ENCODE peak calls at places on chromosomes 3 and 15, in four cellular contexts. F, Y, X and E are unnamed samples.

GRCh38 chr3:171842864-171843511 is at the start of gene TMEM212:
- DNase-seq in F (peak), Y (peak), X (no peak), E (peak)

GRCh38 chr3:139532996-139533395 is 6.5 kb downstream of the RBP1 start:
- DNase-seq in F (peak), Y (no peak), X (peak), E (no peak)

GRCh38 chr15:72338617-72339321 is 18.8 kb upstream of the CELF6 start:
- DNase-seq in F (peak), Y (peak), X (peak), E (peak)

GRCh38 chr3:153555919-153556318 is 393.9 kb downstream of the RAP2B start:
- DNase-seq in F (no peak), Y (no peak), X (no peak), E (no peak)

GRCh38 chr3:131630812-131631211 is 128.0 kb upstream of the MRPL3 start:
- DNase-seq in F (peak), Y (no peak), X (no peak), E (peak)

GRCh38 chr3:9779721-9780450 is 10.1 kb upstream of the CAMK1 start:
- DNase-seq in F (no peak), Y (no peak), X (peak), E (no peak)

GRCh38 chr15:44308415-44308814 is 19.9 kb downstream of the GOLM2 start:
- DNase-seq in F (no peak), Y (no peak), X (no peak), E (no peak)

GRCh38 chr3:152969557-152970300 is 134.8 kb downstream of the P2RY1 start:
- DNase-seq in F (peak), Y (peak), X (no peak), E (peak)

GRCh38 chr15:69648215-69648614 is 195.6 kb downstream of the RPLP1 start:
- DNase-seq in F (no peak), Y (peak), X (no peak), E (no peak)

GRCh38 chr3:185701891-185702563 is 115.9 kb downstream of the SENP2 start:
- DNase-seq in F (no peak), Y (no peak), X (no peak), E (no peak)

GRCh38 chr3:4065080-4065479 is 238.1 kb upstream of the SETMAR start:
- DNase-seq in F (no peak), Y (no peak), X (no peak), E (no peak)

GRCh38 chr3:183895296-183895695 is 10.6 kb upstream of the PARL start:
- DNase-seq in F (peak), Y (peak), X (peak), E (peak)

GRCh38 chr15:31328999-31329639 is 2.5 kb downstream of the KLF13 start:
- DNase-seq in F (no peak), Y (no peak), X (peak), E (no peak)

GRCh38 chr3:25354071-25354470 is 74.0 kb upstream of the RARB start:
- DNase-seq in F (peak), Y (peak), X (no peak), E (peak)

GRCh38 chr3:40616420-40616819 is 91.7 kb downstream of the ZNF621 start:
- DNase-seq in F (no peak), Y (no peak), X (no peak), E (no peak)

GRCh38 chr3:114318295-114318694 is 24.5 kb downstream of the TIGIT start:
- DNase-seq in F (no peak), Y (no peak), X (no peak), E (no peak)

GRCh38 chr15:67862771-67863441 is 23.1 kb upstream of the RNU6-1 start:
- DNase-seq in F (no peak), Y (no peak), X (no peak), E (no peak)

GRCh38 chr3:119831941-119832371 is 50.1 kb downstream of the NR1I2 start:
- DNase-seq in F (peak), Y (peak), X (no peak), E (peak)

GRCh38 chr3:184227481-184227935 is 1.9 kb upstream of the VWA5B2 start:
- DNase-seq in F (no peak), Y (peak), X (peak), E (peak)

GRCh38 chr3:194539498-194539897 is 52.7 kb upstream of the ATP13A3 start:
- DNase-seq in F (no peak), Y (no peak), X (no peak), E (no peak)

GRCh38 chr3:42220436-42220835 is 45.5 kb downstream of the CCK start:
- DNase-seq in F (no peak), Y (no peak), X (no peak), E (no peak)

GRCh38 chr3:154480033-154480432 is 50.0 kb upstream of the GPR149 start:
- DNase-seq in F (no peak), Y (no peak), X (no peak), E (no peak)

GRCh38 chr3:187267306-187267705 is 24.2 kb downstream of the MASP1 start:
- DNase-seq in F (no peak), Y (peak), X (no peak), E (peak)

GRCh38 chr3:188635258-188636038 is 481.5 kb downstream of the LPP start:
- DNase-seq in F (peak), Y (peak), X (no peak), E (peak)

GRCh38 chr3:8336456-8336855 is 165.2 kb upstream of the LMCD1 start:
- DNase-seq in F (no peak), Y (no peak), X (no peak), E (no peak)

GRCh38 chr15:92324036-92324963 is 69.4 kb upstream of the ST8SIA2 start:
- DNase-seq in F (no peak), Y (no peak), X (no peak), E (no peak)

GRCh38 chr3:127772776-127773751 is 49.3 kb downstream of the MGLL start:
- DNase-seq in F (no peak), Y (no peak), X (no peak), E (no peak)

GRCh38 chr15:81275711-81276417 is 48.1 kb downstream of the STARD5 start:
- DNase-seq in F (no peak), Y (peak), X (no peak), E (peak)

GRCh38 chr15:84915011-84915958 is 30.8 kb downstream of the SLC28A1 start:
- DNase-seq in F (peak), Y (peak), X (peak), E (peak)

GRCh38 chr3:8490079-8490552 is 11.5 kb upstream of the LMCD1 start:
- DNase-seq in F (peak), Y (peak), X (no peak), E (peak)

GRCh38 chr3:146326875-146327543 is 76.1 kb upstream of the PLSCR4 start:
- DNase-seq in F (peak), Y (peak), X (peak), E (peak)

GRCh38 chr15:45498701-45499100 is 23.9 kb downstream of the SLC30A4 start:
- DNase-seq in F (no peak), Y (no peak), X (no peak), E (no peak)

GRCh38 chr3:77605308-77605707 is 565.4 kb downstream of the ROBO2 start:
- DNase-seq in F (no peak), Y (no peak), X (no peak), E (no peak)

GRCh38 chr3:173371848-173372487 is 25.6 kb upstream of the NLGN1 start:
- DNase-seq in F (peak), Y (peak), X (no peak), E (peak)

GRCh38 chr3:184757010-184757651 is 45.3 kb upstream of the MAGEF1 start:
- DNase-seq in F (peak), Y (peak), X (peak), E (peak)

GRCh38 chr3:147945968-147946519 is 536.9 kb downstream of the ZIC1 start:
- DNase-seq in F (peak), Y (peak), X (no peak), E (peak)

GRCh38 chr3:111481551-111481950 is 60.4 kb upstream of the CD96 start:
- DNase-seq in F (no peak), Y (peak), X (no peak), E (no peak)

GRCh38 chr3:97823081-97823480 is 1.3 kb downstream of the CRYBG3 start:
- DNase-seq in F (no peak), Y (no peak), X (no peak), E (no peak)

GRCh38 chr15:73991260-73991659 is 835 bp downstream of the STOML1 start:
- DNase-seq in F (peak), Y (peak), X (no peak), E (peak)

DNA sequence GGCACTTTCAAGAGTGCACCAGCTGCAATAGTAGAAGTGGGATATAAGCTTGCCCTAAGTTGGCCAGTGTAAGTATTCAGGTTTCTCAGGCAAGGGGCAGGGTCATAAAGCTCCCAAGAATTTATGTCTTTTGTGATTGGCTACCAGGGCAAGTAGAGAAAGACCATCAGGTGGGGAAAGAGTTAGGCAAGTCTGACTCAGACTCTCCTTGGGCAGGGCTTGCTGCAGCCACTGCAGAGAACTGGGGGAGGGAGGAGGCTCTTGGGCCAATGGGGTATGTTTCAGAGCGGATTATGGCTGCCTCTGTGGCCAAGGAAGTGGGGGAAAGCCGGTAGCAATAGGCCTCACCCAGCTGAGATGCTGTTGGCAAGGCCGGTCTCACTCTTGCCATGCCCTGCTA is 44.6 kb upstream of the SLC25A36 start:
- DNase-seq in F (no peak), Y (no peak), X (no peak), E (peak)
- H3K4me3 ChIP-seq in F (no peak), Y (no peak), X (no peak), E (no peak)

DNA sequence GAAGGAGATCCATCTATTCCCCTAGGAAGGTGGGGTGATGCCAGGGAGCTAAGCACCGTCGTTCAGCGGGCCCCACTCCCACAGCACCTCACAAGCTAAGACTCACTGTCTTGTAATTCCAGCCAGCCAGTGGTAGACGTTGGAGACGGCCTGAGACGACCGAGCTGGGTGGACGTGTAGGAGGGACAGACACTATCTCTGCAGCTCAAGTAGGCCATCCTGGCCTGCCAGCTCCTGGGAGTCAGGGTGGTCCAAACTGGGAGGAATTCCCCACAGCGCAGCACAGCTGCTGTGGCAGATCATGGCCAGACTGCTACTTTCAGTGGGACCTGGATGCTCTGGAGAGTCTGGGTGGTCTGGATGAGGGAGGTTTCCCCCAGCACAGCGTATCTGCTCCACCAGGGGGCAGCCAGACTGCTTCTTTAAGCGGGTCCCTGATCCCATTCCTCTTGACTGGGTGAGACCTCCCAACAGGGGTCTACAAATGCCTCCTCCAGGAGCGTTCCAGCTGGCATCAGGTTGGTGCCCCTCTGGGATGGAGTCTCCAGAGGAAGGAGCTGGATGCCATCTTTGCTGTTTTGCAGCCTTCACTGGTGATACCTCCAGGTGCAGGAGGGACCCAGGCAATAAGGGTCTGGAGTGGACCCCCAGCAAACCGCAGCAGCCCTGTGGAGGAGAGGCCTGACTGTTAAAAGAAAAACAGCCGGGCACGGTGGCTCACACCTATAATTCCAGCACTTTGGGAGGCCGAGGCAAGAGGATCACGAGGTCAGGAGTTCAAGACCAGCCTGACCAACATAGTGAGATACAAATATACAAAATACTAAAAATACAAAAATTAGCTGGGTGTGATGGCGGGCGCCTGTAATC is 27.6 kb downstream of the GNB5 start:
- DNase-seq in F (no peak), Y (no peak), X (peak), E (no peak)
- TF ChIP-seq CTCF in F (peak), Y (peak), X (no peak), E (peak)

DNA sequence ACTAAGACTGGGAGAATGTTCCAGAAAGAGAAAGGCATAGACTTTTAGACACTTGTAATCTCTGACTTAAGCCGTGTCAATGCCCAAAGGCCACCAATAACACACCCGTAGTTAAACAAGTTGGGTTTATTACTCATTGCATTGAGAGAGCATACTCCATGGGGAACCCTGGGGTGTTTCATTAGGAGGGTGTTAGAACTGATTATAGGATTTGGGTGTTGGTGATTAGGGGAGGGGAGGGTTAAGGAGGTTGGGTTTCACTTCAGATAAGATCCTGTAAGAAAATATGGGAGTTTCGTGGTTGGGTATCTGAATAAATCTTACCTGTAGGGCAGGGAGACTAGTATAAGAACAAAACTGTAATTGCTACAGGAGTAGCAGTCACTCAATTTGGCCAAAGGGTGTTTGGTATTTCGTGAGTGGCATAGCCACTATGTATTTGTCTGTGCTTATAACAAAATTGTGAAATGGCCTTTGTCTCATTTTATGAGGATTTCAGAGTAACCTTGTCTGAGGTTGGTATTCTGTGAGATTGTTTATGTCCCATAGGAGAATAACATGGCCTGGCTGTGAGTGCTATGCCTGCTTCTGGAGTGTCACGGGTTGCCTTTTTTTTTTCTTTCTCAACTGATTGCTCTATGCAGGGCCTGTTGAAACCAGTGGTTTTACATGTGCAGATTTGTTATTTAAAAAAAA is 2.9 kb downstream of the HACD3 start:
- DNase-seq in F (no peak), Y (peak), X (no peak), E (no peak)
- H3K4me3 ChIP-seq in F (no peak), Y (peak), X (no peak), E (no peak)

DNA sequence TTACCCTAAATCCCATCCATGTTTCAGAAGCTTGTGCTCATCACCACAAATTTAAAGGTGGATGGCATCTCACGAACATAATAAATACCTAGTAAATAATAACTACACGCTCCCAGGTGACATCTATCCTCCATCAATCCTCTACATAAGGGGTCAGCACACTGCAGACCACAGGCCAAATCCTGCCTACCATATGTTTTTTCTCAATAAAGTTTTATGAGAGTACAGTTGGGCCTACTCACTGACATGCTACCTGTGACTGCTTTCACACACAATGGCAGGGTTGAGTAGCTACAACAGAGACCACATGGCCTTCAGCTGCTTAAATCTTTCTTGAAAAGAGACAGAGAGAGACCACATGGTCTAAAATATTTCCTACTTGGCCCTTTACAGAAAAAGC is 105.9 kb downstream of the LMLN start:
- DNase-seq in F (no peak), Y (no peak), X (no peak), E (no peak)
- TF ChIP-seq CTCF in F (no peak), Y (no peak), X (no peak), E (no peak)

GRCh38 chr3:195697582-195698324 is 23.0 kb upstream of the MUC20 start:
- DNase-seq in F (peak), Y (peak), X (no peak), E (peak)
- H3K4me3 ChIP-seq in F (no peak), Y (no peak), X (no peak), E (no peak)

GRCh38 chr3:38707730-38708129 is 58.2 kb upstream of the SCN5A start:
- DNase-seq in F (no peak), Y (no peak), X (no peak), E (no peak)
- TF ChIP-seq CTCF in F (peak), Y (peak), X (no peak), E (peak)